ENCODE peak calls at places on chromosomes 12 and 14, in nine cellular contexts. N is NCI-H446 treated with DMSO at 0.1 percent for 48 hours; D is Panc1; J is NCI-H2029; B is stimulated activated CD4-positive, alpha-beta T cell treated with anti-CD3 and anti-CD28 coated beads, Interleukin-12 subunit alpha, Interleukin-12 subunit beta, amount 100 ng/mL, for 48 hours; K is breast epithelium; Z is HTR-8/SVneo; U is activated CD4-positive, alpha-beta T cell treated with anti-CD3 and anti-CD28 coated beads, Interleukin-2, amount 50 U/mL, for 1 hour; S is T-helper 9 cell. X is an unnamed sample.
A peak's percentile ranks its signal among the peaks of the same experiment; 100 is the strongest.

GRCh38 chr12:116955382-116956021 is 44.8 kb downstream of the FBXW8 start:
- DNase-seq in N (no peak), D (no peak), J (peak; percentile 59), B (no peak), K (peak; percentile 65), Z (peak; percentile 4), U (no peak), S (no peak), X (peak; percentile 91)

GRCh38 chr12:3214508-3215365 is 137.6 kb downstream of the TSPAN9 start:
- DNase-seq in N (no peak), D (no peak), J (peak; percentile 59), B (no peak), K (peak; percentile 47), Z (no peak), U (no peak), S (no peak), X (peak; percentile 62)

GRCh38 chr14:93160353-93160801 is 24.3 kb downstream of the MOAP1 start:
- DNase-seq in N (peak; percentile 49), D (no peak), J (no peak), B (no peak), K (no peak), Z (peak; percentile 36), U (no peak), S (no peak), X (no peak)

GRCh38 chr14:39266589-39266870 is 32.8 kb downstream of the MIA2 start:
- DNase-seq in N (no peak), D (no peak), J (no peak), B (no peak), K (peak; percentile 67), Z (no peak), U (no peak), S (peak; percentile 21), X (no peak)

GRCh38 chr14:100535287-100536131 is 51.7 kb downstream of the BEGAIN start:
- DNase-seq in N (no peak), D (no peak), J (no peak), B (no peak), K (peak; percentile 16), Z (no peak), U (no peak), S (no peak), X (no peak)

GRCh38 chr14:61178226-61179060 is 102.7 kb downstream of the TMEM30B start:
- DNase-seq in N (no peak), D (peak; percentile 72), J (no peak), B (peak; percentile 74), K (peak; percentile 53), Z (peak; percentile 99), U (no peak), S (no peak), X (no peak)

GRCh38 chr12:57521475-57522018 is 1.1 kb upstream of the MBD6 start:
- DNase-seq in N (no peak), D (peak; percentile 30), J (no peak), B (no peak), K (peak; percentile 70), Z (no peak), U (no peak), S (no peak), X (no peak)

GRCh38 chr12:3598896-3599295 is 107.9 kb downstream of the PRMT8 start:
- DNase-seq in N (no peak), D (no peak), J (no peak), B (no peak), K (no peak), Z (no peak), U (no peak), S (no peak), X (no peak)

GRCh38 chr14:79165460-79166080 is 995.4 kb downstream of the NRXN3 start:
- DNase-seq in N (no peak), D (no peak), J (no peak), B (no peak), K (no peak), Z (no peak), U (no peak), S (no peak), X (no peak)

X was measured in LNCaP clone FGC.